ENCODE peak calls at places on chromosomes 5 and 9, in five cellular contexts. One of them, this sample, is unnamed.

GRCh38 chr5:167777746-167778145 is 513.7 kb upstream of the WWC1 start:
- DNase-seq in breast epithelium: no peak
- DNase-seq in sigmoid colon: no peak
- DNase-seq in stomach: no peak
- DNase-seq in Panc1: no peak
- DNase-seq in this sample: no peak

GRCh38 chr9:127505396-127506116 is 54.2 kb downstream of the LRSAM1 start:
- DNase-seq in stomach: no peak
- DNase-seq in Panc1: no peak
- DNase-seq in sigmoid colon: no peak
- DNase-seq in breast epithelium: no peak
- DNase-seq in this sample: peak; percentile 62

GRCh38 chr9:131666779-131667178 is 73.1 kb downstream of the RAPGEF1 start:
- DNase-seq in Panc1: no peak
- DNase-seq in stomach: no peak
- DNase-seq in breast epithelium: no peak
- DNase-seq in sigmoid colon: no peak
- DNase-seq in this sample: no peak

GRCh38 chr5:101643793-101644192 is 652.3 kb downstream of the SLCO4C1 start:
- DNase-seq in Panc1: no peak
- DNase-seq in breast epithelium: no peak
- DNase-seq in sigmoid colon: no peak
- DNase-seq in stomach: no peak
- DNase-seq in this sample: no peak

GRCh38 chr9:114850871-114851270 is 45.0 kb upstream of the TNFSF15 start:
- DNase-seq in sigmoid colon: no peak
- DNase-seq in Panc1: no peak
- DNase-seq in breast epithelium: no peak
- DNase-seq in stomach: no peak
- DNase-seq in this sample: no peak

GRCh38 chr9:69313175-69313574 is 11.8 kb upstream of the ENTREP1 start:
- DNase-seq in Panc1: no peak
- DNase-seq in sigmoid colon: no peak
- DNase-seq in stomach: no peak
- DNase-seq in breast epithelium: no peak
- DNase-seq in this sample: no peak

GRCh38 chr9:84412654-84413053 is 72.1 kb upstream of the SLC28A3 start:
- DNase-seq in stomach: no peak
- DNase-seq in breast epithelium: no peak
- DNase-seq in Panc1: no peak
- DNase-seq in sigmoid colon: no peak
- DNase-seq in this sample: no peak

GRCh38 chr5:169762338-169763095 is 125.4 kb downstream of the DOCK2 start:
- DNase-seq in stomach: no peak
- DNase-seq in sigmoid colon: no peak
- DNase-seq in breast epithelium: no peak
- DNase-seq in Panc1: no peak
- DNase-seq in this sample: no peak

GRCh38 chr5:96218653-96219052 is 214.4 kb downstream of the PCSK1 start:
- DNase-seq in stomach: no peak
- DNase-seq in breast epithelium: no peak
- DNase-seq in Panc1: no peak
- DNase-seq in sigmoid colon: no peak
- DNase-seq in this sample: no peak

GRCh38 chr5:179168636-179169035 is 108.5 kb downstream of the ZNF354C start:
- DNase-seq in sigmoid colon: peak; percentile 55
- DNase-seq in Panc1: no peak
- DNase-seq in stomach: no peak
- DNase-seq in breast epithelium: no peak
- DNase-seq in this sample: no peak

GRCh38 chr5:149355688-149356087 is 2.2 kb upstream of the PCYOX1L start:
- DNase-seq in sigmoid colon: no peak
- DNase-seq in stomach: no peak
- DNase-seq in Panc1: no peak
- DNase-seq in breast epithelium: no peak
- DNase-seq in this sample: no peak

GRCh38 chr5:98877600-98877999 is 51.2 kb downstream of the CHD1 start:
- DNase-seq in breast epithelium: no peak
- DNase-seq in sigmoid colon: no peak
- DNase-seq in stomach: no peak
- DNase-seq in Panc1: no peak
- DNase-seq in this sample: no peak

GRCh38 chr9:23683021-23683431 is 143.0 kb downstream of the ELAVL2 start:
- DNase-seq in stomach: no peak
- DNase-seq in sigmoid colon: no peak
- DNase-seq in breast epithelium: no peak
- DNase-seq in Panc1: no peak
- DNase-seq in this sample: no peak

GRCh38 chr5:9166202-9167147 is 379.4 kb downstream of the SEMA5A start:
- DNase-seq in Panc1: no peak
- DNase-seq in stomach: no peak
- DNase-seq in sigmoid colon: no peak
- DNase-seq in breast epithelium: no peak
- DNase-seq in this sample: no peak

GRCh38 chr5:122404653-122405362 is 92.8 kb downstream of the SNCAIP start:
- DNase-seq in sigmoid colon: no peak
- DNase-seq in stomach: no peak
- DNase-seq in Panc1: no peak
- DNase-seq in breast epithelium: no peak
- DNase-seq in this sample: no peak

GRCh38 chr9:121929893-121930875 is 162.9 kb downstream of the TTLL11 start:
- DNase-seq in sigmoid colon: no peak
- DNase-seq in breast epithelium: no peak
- DNase-seq in Panc1: no peak
- DNase-seq in stomach: no peak
- DNase-seq in this sample: peak; percentile 60

DNA sequence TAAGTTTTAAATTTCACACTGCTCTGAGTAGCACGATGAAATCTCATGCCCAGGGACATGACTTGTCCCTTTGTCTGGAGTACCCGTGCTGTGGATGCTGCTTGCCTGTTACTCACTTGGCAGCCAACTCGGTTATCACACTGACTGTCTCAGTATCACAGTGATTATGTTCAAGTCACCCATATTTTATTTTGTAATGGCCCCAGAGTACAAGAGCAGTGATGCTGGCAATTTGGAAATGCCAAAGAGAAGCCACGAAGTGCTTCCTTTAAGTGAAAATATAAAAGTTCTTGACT is 22.8 kb upstream of the SCGB3A2 start:
- DNase-seq in breast epithelium: no peak
- DNase-seq in stomach: no peak
- DNase-seq in Panc1: no peak
- DNase-seq in sigmoid colon: no peak
- DNase-seq in this sample: no peak
- TF ChIP-seq POLR2AphosphoS5 in breast epithelium: no peak
- TF ChIP-seq POLR2AphosphoS5 in stomach: no peak
- TF ChIP-seq POLR2AphosphoS5 in Panc1: no peak
- TF ChIP-seq POLR2AphosphoS5 in sigmoid colon: no peak
- TF ChIP-seq POLR2AphosphoS5 in this sample: no peak

GRCh38 chr9:38066167-38066906 is 2.7 kb downstream of the SHB start:
- DNase-seq in breast epithelium: no peak
- DNase-seq in stomach: no peak
- DNase-seq in Panc1: no peak
- DNase-seq in sigmoid colon: peak; percentile 60
- DNase-seq in this sample: no peak

GRCh38 chr9:38065369-38066075 is 3.5 kb downstream of the SHB start:
- DNase-seq in sigmoid colon: peak; percentile 50
- DNase-seq in stomach: no peak
- DNase-seq in Panc1: no peak
- DNase-seq in breast epithelium: no peak
- DNase-seq in this sample: no peak

GRCh38 chr9:38066907-38067610 is 2.0 kb downstream of the SHB start:
- DNase-seq in stomach: peak; percentile 79
- DNase-seq in Panc1: no peak
- DNase-seq in breast epithelium: peak; percentile 76
- DNase-seq in sigmoid colon: peak; percentile 84
- DNase-seq in this sample: peak; percentile 85

GRCh38 chr9:38063363-38063707 is 5.7 kb downstream of the SHB start:
- DNase-seq in breast epithelium: no peak
- DNase-seq in Panc1: no peak
- DNase-seq in stomach: no peak
- DNase-seq in sigmoid colon: no peak
- DNase-seq in this sample: no peak

DNA sequence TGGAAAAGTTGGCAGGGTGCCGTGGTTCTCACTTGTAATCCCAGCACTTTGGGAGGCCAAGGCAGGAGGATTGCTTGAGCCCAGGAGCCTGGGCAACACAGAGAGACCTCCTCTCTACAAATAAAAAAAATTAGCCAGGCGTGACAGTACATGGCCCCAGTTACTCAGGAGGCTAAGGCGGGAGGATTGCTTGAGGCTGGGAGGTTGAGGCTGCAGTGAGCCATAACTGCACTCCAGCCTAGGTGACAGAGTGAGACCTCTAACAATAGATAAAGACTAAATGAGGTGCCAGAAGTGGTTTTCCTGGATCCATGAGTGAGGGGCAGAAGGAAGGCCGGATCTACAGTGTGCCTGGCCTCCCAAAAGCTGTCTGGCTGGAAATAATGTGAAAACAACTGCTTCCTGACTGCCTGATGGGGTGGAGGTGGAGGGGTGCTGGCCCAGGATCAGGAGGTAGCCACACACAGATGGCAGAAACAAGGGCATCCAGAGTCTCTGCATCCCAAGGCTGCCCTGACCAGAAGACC is 4.1 kb downstream of the SHB start:
- DNase-seq in sigmoid colon: peak; percentile 46
- DNase-seq in breast epithelium: no peak
- DNase-seq in Panc1: no peak
- DNase-seq in stomach: no peak
- DNase-seq in this sample: no peak
- H3K4me3 ChIP-seq in sigmoid colon: no peak overlapping the region
- H3K4me3 ChIP-seq in breast epithelium: no peak overlapping the region
- H3K4me3 ChIP-seq in Panc1: peak overlapping the region; percentile 93
- H3K4me3 ChIP-seq in stomach: no peak overlapping the region
- H3K4me3 ChIP-seq in this sample: no peak overlapping the region

DNA sequence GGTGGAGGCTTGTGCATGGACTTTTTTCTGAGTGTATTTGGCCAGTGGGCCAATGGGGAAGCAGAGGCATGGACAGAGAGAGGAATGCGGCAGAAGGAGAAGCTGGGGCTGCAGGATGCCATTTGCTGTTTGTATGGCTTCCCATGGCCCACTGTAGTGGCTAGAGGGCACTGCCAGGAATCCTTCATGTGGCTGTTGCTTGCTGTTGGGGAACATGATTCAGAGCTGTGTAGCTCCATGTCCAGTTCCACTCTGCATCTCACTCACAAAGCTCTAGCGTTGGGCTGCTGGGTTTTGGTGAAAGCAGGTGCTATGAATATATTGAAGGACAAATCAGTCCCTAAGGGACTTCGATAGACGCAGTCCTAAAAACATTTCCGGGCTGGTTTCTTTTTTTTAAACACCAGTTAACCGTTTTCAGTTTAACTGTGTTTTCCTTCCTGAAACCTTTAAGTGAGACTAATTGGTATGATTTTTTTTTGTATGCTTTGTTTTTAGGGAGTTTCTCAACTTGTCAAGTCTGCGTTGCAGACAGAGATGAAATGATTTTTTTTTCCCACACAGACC is 51.3 kb downstream of the SLC22A5 start:
- DNase-seq in Panc1: no peak
- DNase-seq in sigmoid colon: no peak
- DNase-seq in breast epithelium: no peak
- DNase-seq in stomach: no peak
- DNase-seq in this sample: no peak
- H3K4me1 ChIP-seq in Panc1: peaks cover 48% of the 10 kb centered on the region
- H3K4me1 ChIP-seq in sigmoid colon: peaks cover 98% of the 10 kb centered on the region
- H3K4me1 ChIP-seq in breast epithelium: peaks cover 13% of the 10 kb centered on the region
- H3K4me1 ChIP-seq in stomach: peaks cover 100% of the 10 kb centered on the region
- H3K4me1 ChIP-seq in this sample: peaks cover 91% of the 10 kb centered on the region

GRCh38 chr9:105127863-105128220 is 116.6 kb upstream of the SLC44A1 start:
- DNase-seq in sigmoid colon: no peak
- DNase-seq in stomach: no peak
- DNase-seq in Panc1: no peak
- DNase-seq in breast epithelium: no peak
- DNase-seq in this sample: no peak
- TF ChIP-seq POLR2AphosphoS5 in sigmoid colon: no peak
- TF ChIP-seq POLR2AphosphoS5 in stomach: no peak
- TF ChIP-seq POLR2AphosphoS5 in Panc1: no peak
- TF ChIP-seq POLR2AphosphoS5 in breast epithelium: no peak
- TF ChIP-seq POLR2AphosphoS5 in this sample: peak; percentile 24

GRCh38 chr9:134459573-134459972 is 133.3 kb downstream of the RXRA start:
- DNase-seq in sigmoid colon: no peak
- DNase-seq in stomach: no peak
- DNase-seq in breast epithelium: no peak
- DNase-seq in Panc1: no peak
- DNase-seq in this sample: peak; percentile 52
- H3K4me3 ChIP-seq in sigmoid colon: no peak overlapping the region
- H3K4me3 ChIP-seq in stomach: no peak overlapping the region
- H3K4me3 ChIP-seq in breast epithelium: no peak overlapping the region
- H3K4me3 ChIP-seq in Panc1: no peak overlapping the region
- H3K4me3 ChIP-seq in this sample: no peak overlapping the region

GRCh38 chr5:173770637-173771036 is 117.5 kb upstream of the CPEB4 start:
- DNase-seq in breast epithelium: no peak
- DNase-seq in sigmoid colon: no peak
- DNase-seq in stomach: no peak
- DNase-seq in Panc1: no peak
- DNase-seq in this sample: no peak
- H3K4me1 ChIP-seq in breast epithelium: no peaks in the 10 kb centered on the region
- H3K4me1 ChIP-seq in sigmoid colon: no peaks in the 10 kb centered on the region
- H3K4me1 ChIP-seq in stomach: peaks cover 40% of the 10 kb centered on the region
- H3K4me1 ChIP-seq in Panc1: peaks cover 4% of the 10 kb centered on the region
- H3K4me1 ChIP-seq in this sample: peaks cover 10% of the 10 kb centered on the region